ENCODE peak calls at places on chromosomes 5 and 9, in five cellular contexts. P is cardiac septum, J is C1 segment of cervical spinal cord, L is non-pigmented ciliary epithelial cell, O is ELF-1. Z is an unnamed sample.

GRCh38 chr9:126690431-126691051 is 76.8 kb downstream of the LMX1B start:
- DNase-seq in P (no peak), J (no peak), L (no peak), O (peak), Z (peak)

GRCh38 chr5:135182675-135183074 is 148.6 kb upstream of the PITX1 start:
- DNase-seq in P (no peak), J (no peak), L (no peak), O (no peak), Z (no peak)

GRCh38 chr5:157130933-157131332 is 11.7 kb downstream of the MED7 start:
- DNase-seq in P (no peak), J (no peak), L (no peak), O (peak), Z (no peak)

GRCh38 chr5:133083901-133084300 is 32.1 kb downstream of the HSPA4 start:
- DNase-seq in P (no peak), J (no peak), L (no peak), O (no peak), Z (no peak)

GRCh38 chr9:124306098-124306735 is 48.5 kb downstream of the NEK6 start:
- DNase-seq in P (no peak), J (no peak), L (peak), O (no peak), Z (no peak)

GRCh38 chr9:129919283-129919682 is 84.0 kb downstream of the USP20 start:
- DNase-seq in P (no peak), J (no peak), L (no peak), O (no peak), Z (no peak)

GRCh38 chr5:65034782-65035181 is 266.1 kb downstream of the CWC27 start:
- DNase-seq in P (no peak), J (no peak), L (no peak), O (peak), Z (peak)

GRCh38 chr5:115580941-115581340 is 21.3 kb downstream of the TICAM2 start:
- DNase-seq in P (no peak), J (no peak), L (no peak), O (no peak), Z (no peak)

GRCh38 chr5:80184235-80185023 is 71.4 kb downstream of the SERINC5 start:
- DNase-seq in P (no peak), J (no peak), L (no peak), O (peak), Z (peak)

GRCh38 chr5:38556599-38557308 is at the start of gene LIFR:
- DNase-seq in P (peak), J (peak), L (peak), O (peak), Z (peak)

GRCh38 chr5:169861934-169862333 is 118.4 kb downstream of the INSYN2B start:
- DNase-seq in P (no peak), J (no peak), L (peak), O (no peak), Z (no peak)

GRCh38 chr5:1330847-1331831 is 13.8 kb downstream of the CLPTM1L start:
- DNase-seq in P (no peak), J (no peak), L (no peak), O (no peak), Z (no peak)

GRCh38 chr5:139038618-139039305 is 159.4 kb downstream of the SIL1 start:
- DNase-seq in P (no peak), J (no peak), L (no peak), O (peak), Z (peak)

GRCh38 chr5:167348286-167348926 is 943.0 kb upstream of the WWC1 start:
- DNase-seq in P (no peak), J (no peak), L (no peak), O (no peak), Z (no peak)

GRCh38 chr5:111643499-111643898 is 113.5 kb downstream of the NREP start:
- DNase-seq in P (no peak), J (no peak), L (no peak), O (no peak), Z (no peak)